ENCODE peak calls at places on chromosome 22, in seven cellular contexts. M is neuronal stem cell, L is H9, C is H1, K is mesendoderm, X is IMR-90, F is mesenchymal stem cell. N is an unnamed sample.

GRCh38 chr22:38186429-38186828 is 4.8 kb upstream of the PLA2G6 start:
- DNase-seq in M (no peak), L (no peak), C (no peak), K (no peak), X (no peak), F (peak), N (peak)

GRCh38 chr22:19499880-19500242 is 20.1 kb downstream of the CDC45 start:
- DNase-seq in M (no peak), L (no peak), C (no peak), K (no peak), X (no peak), F (no peak), N (no peak)

GRCh38 chr22:47599753-47600152 is 837.3 kb downstream of the TBC1D22A start:
- DNase-seq in M (no peak), L (no peak), C (no peak), K (no peak), X (no peak), F (no peak), N (no peak)

GRCh38 chr22:27620367-27621154 is 181.0 kb downstream of the MN1 start:
- DNase-seq in M (no peak), L (no peak), C (no peak), K (no peak), X (no peak), F (no peak), N (peak)

GRCh38 chr22:49660794-49661781 is 166.6 kb downstream of the BRD1 start:
- DNase-seq in M (no peak), L (peak), C (peak), K (no peak), X (no peak), F (no peak), N (no peak)

GRCh38 chr22:20766530-20766929 is 7.4 kb upstream of the SERPIND1 start:
- DNase-seq in M (no peak), L (no peak), C (no peak), K (no peak), X (no peak), F (no peak), N (no peak)

GRCh38 chr22:44084044-44084772 is 60.1 kb downstream of the PARVB start:
- DNase-seq in M (no peak), L (no peak), C (no peak), K (no peak), X (no peak), F (no peak), N (no peak)

GRCh38 chr22:30459206-30460052 is 12.4 kb downstream of the SEC14L3 start:
- DNase-seq in M (peak), L (no peak), C (peak), K (no peak), X (peak), F (peak), N (no peak)

GRCh38 chr22:30390974-30391691 is 3.9 kb upstream of the RNF215 start:
- DNase-seq in M (no peak), L (peak), C (peak), K (peak), X (peak), F (peak), N (peak)

GRCh38 chr22:40764743-40765441 is 54.3 kb downstream of the SLC25A17 start:
- DNase-seq in M (no peak), L (no peak), C (no peak), K (no peak), X (no peak), F (no peak), N (no peak)

GRCh38 chr22:42229455-42230149 is 40.9 kb downstream of the TCF20 start:
- DNase-seq in M (no peak), L (no peak), C (no peak), K (no peak), X (peak), F (no peak), N (no peak)

GRCh38 chr22:28716686-28717085 is 24.9 kb downstream of the CHEK2 start:
- DNase-seq in M (no peak), L (no peak), C (no peak), K (no peak), X (peak), F (peak), N (no peak)

GRCh38 chr22:17871726-17872458 is 97.6 kb upstream of the BID start:
- DNase-seq in M (no peak), L (no peak), C (no peak), K (no peak), X (no peak), F (no peak), N (peak)

GRCh38 chr22:40385041-40385782 is 14.8 kb downstream of the SGSM3 start:
- DNase-seq in M (no peak), L (no peak), C (no peak), K (no peak), X (no peak), F (no peak), N (no peak)

GRCh38 chr22:27667121-27667843 is 134.3 kb downstream of the MN1 start:
- DNase-seq in M (no peak), L (no peak), C (no peak), K (peak), X (no peak), F (no peak), N (no peak)

GRCh38 chr22:22488736-22489135 is 19.8 kb downstream of the ZNF280B start:
- DNase-seq in M (no peak), L (no peak), C (no peak), K (no peak), X (no peak), F (no peak), N (no peak)

GRCh38 chr22:39352301-39352867 is 2.6 kb downstream of the SYNGR1 start:
- DNase-seq in M (no peak), L (no peak), C (no peak), K (no peak), X (no peak), F (no peak), N (no peak)

GRCh38 chr22:49218142-49218541 is 609.5 kb downstream of the BRD1 start:
- DNase-seq in M (no peak), L (peak), C (peak), K (no peak), X (no peak), F (no peak), N (no peak)

GRCh38 chr22:38017272-38017920 is 33.0 kb upstream of the SOX10 start:
- DNase-seq in M (no peak), L (no peak), C (no peak), K (no peak), X (peak), F (no peak), N (no peak)

GRCh38 chr22:19052941-19053551 is 69.2 kb downstream of the DGCR2 start:
- DNase-seq in M (no peak), L (no peak), C (no peak), K (no peak), X (no peak), F (no peak), N (no peak)

GRCh38 chr22:45171830-45172229 is 8.1 kb downstream of the NUP50 start:
- DNase-seq in M (no peak), L (no peak), C (no peak), K (no peak), X (no peak), F (no peak), N (no peak)

GRCh38 chr22:22070371-22070824 is 87.8 kb upstream of the TOP3B start:
- DNase-seq in M (no peak), L (no peak), C (no peak), K (no peak), X (no peak), F (no peak), N (peak)

GRCh38 chr22:32996702-32997101 is 61.5 kb downstream of the SYN3 start:
- DNase-seq in M (no peak), L (no peak), C (peak), K (no peak), X (no peak), F (no peak), N (peak)

GRCh38 chr22:50186789-50187523 is 1.2 kb downstream of the TRABD start:
- DNase-seq in M (no peak), L (no peak), C (no peak), K (no peak), X (peak), F (peak), N (peak)

GRCh38 chr22:49883294-49883640 is 29.6 kb downstream of the ZBED4 start:
- DNase-seq in M (no peak), L (no peak), C (no peak), K (no peak), X (peak), F (no peak), N (no peak)

GRCh38 chr22:28381427-28382167 is 298.0 kb downstream of the TTC28 start:
- DNase-seq in M (no peak), L (no peak), C (no peak), K (no peak), X (peak), F (no peak), N (no peak)

GRCh38 chr22:48438791-48439559 is 1388.7 kb downstream of the BRD1 start:
- DNase-seq in M (no peak), L (no peak), C (no peak), K (peak), X (no peak), F (no peak), N (no peak)

GRCh38 chr22:26391623-26392022 is 37.4 kb upstream of the ASPHD2 start:
- DNase-seq in M (no peak), L (no peak), C (no peak), K (no peak), X (no peak), F (no peak), N (no peak)

GRCh38 chr22:26394787-26395186 is 34.3 kb upstream of the ASPHD2 start:
- DNase-seq in M (peak), L (no peak), C (no peak), K (no peak), X (no peak), F (no peak), N (no peak)

GRCh38 chr22:26395926-26396325 is 33.1 kb upstream of the ASPHD2 start:
- DNase-seq in M (no peak), L (no peak), C (no peak), K (no peak), X (no peak), F (no peak), N (no peak)

GRCh38 chr22:26389125-26389524 is 39.9 kb upstream of the ASPHD2 start:
- DNase-seq in M (no peak), L (no peak), C (no peak), K (no peak), X (no peak), F (no peak), N (no peak)

GRCh38 chr22:26393929-26394328 is 35.1 kb upstream of the ASPHD2 start:
- DNase-seq in M (no peak), L (no peak), C (peak), K (no peak), X (no peak), F (no peak), N (no peak)
- H3K23ac ChIP-seq in M (no peak), L (no peak), C (no peak), K (no peak), X (no peak), F (no peak), N (no peak)

GRCh38 chr22:35537252-35537651 is 3.4 kb upstream of the RASD2 start:
- DNase-seq in M (no peak), L (no peak), C (no peak), K (no peak), X (no peak), F (no peak), N (no peak)
- H3K23ac ChIP-seq in M (no peak), L (no peak), C (no peak), K (no peak), X (no peak), F (no peak), N (no peak)

GRCh38 chr22:36955691-36956090 is 42.3 kb downstream of the CSF2RB start:
- DNase-seq in M (no peak), L (no peak), C (no peak), K (no peak), X (no peak), F (no peak), N (peak)
- H3K23ac ChIP-seq in M (no peak), L (no peak), C (no peak), K (no peak), X (no peak), F (no peak), N (no peak)

DNA sequence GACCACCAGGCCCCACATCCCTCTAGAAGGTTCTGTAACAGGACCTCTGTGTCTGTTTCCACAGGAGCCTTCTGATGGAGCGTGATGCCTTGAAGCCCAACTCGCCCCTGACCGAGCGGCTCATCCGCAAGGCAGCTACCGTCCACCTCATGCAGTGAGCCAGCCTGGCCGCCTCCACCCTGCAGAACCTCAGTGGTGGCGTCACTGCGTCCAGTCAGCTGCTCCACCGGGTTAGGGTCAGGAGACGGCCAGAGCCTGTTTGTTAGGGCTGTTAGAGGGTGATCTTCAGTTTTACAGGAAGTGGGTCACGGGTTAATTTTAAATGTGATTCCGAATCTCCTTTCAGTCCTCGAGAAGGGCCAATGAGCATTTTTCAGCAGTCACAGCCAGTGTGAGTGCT is 3.9 kb upstream of the GTSE1 start:
- DNase-seq in M (no peak), L (no peak), C (no peak), K (no peak), X (no peak), F (no peak), N (no peak)
- H3K23ac ChIP-seq in M (no peak), L (no peak), C (no peak), K (no peak), X (no peak), F (no peak), N (no peak)

N was measured in trophoblast cell.